ENCODE peak calls at places on chromosome 15, in seven cellular contexts. W is suprapubic skin, F is sigmoid colon, M is HepG2, I is Panc1, K is GM23338, N is K562. G is an unnamed sample.

GRCh38 chr15:43184407-43185160 is 619 bp upstream of the CCNDBP1 start:
- DNase-seq in W (no peak), K (no peak), M (no peak), F (no peak), N (no peak), I (no peak), G (no peak)

GRCh38 chr15:68781766-68782588 is 38.7 kb downstream of the ANP32A start:
- DNase-seq in M (no peak), W (peak), K (no peak), I (no peak), F (no peak), N (no peak), G (no peak)

GRCh38 chr15:89381888-89382287 is 47.3 kb upstream of the POLG start:
- DNase-seq in W (no peak), F (no peak), I (no peak), N (no peak), M (no peak), K (no peak), G (no peak)

GRCh38 chr15:34514251-34514760 is 69.1 kb downstream of the GOLGA8B start:
- DNase-seq in F (peak), W (no peak), M (no peak), N (peak), K (peak), I (no peak), G (no peak)

GRCh38 chr15:29480278-29480677 is 210.7 kb upstream of the NSMCE3 start:
- DNase-seq in M (no peak), W (no peak), F (no peak), I (no peak), K (no peak), N (no peak), G (no peak)

GRCh38 chr15:27934782-27935181 is 164.3 kb downstream of the OCA2 start:
- DNase-seq in N (no peak), F (no peak), M (no peak), W (no peak), I (no peak), K (no peak), G (no peak)

GRCh38 chr15:63015618-63016017 is 26.9 kb upstream of the TPM1 start:
- DNase-seq in I (peak), N (no peak), K (no peak), F (peak), M (no peak), W (no peak), G (no peak)

GRCh38 chr15:88139936-88140335 is 116.6 kb downstream of the NTRK3 start:
- DNase-seq in F (no peak), K (no peak), N (no peak), W (no peak), I (no peak), M (no peak), G (no peak)

GRCh38 chr15:66237513-66238235 is 15.9 kb downstream of the MEGF11 start:
- DNase-seq in F (no peak), M (no peak), N (no peak), K (no peak), I (no peak), W (no peak), G (no peak)

GRCh38 chr15:85708402-85708932 is 86.3 kb downstream of the KLHL25 start:
- DNase-seq in W (no peak), K (no peak), F (no peak), N (no peak), I (no peak), M (peak), G (no peak)

GRCh38 chr15:51198701-51199253 is 104.1 kb upstream of the TNFAIP8L3 start:
- DNase-seq in N (no peak), M (no peak), W (no peak), K (no peak), I (no peak), F (no peak), G (no peak)

GRCh38 chr15:80437492-80437891 is 33.3 kb downstream of the ARNT2 start:
- DNase-seq in K (no peak), I (no peak), N (no peak), W (no peak), M (no peak), F (no peak), G (no peak)

GRCh38 chr15:96407482-96407881 is 77.0 kb downstream of the NR2F2 start:
- DNase-seq in W (no peak), M (no peak), K (no peak), F (no peak), N (no peak), I (no peak), G (no peak)

GRCh38 chr15:38888701-38889154 is 324.1 kb upstream of the RASGRP1 start:
- DNase-seq in W (no peak), M (no peak), N (no peak), F (no peak), K (no peak), I (no peak), G (no peak)

GRCh38 chr15:26804063-26804804 is 31.4 kb upstream of the GABRB3 start:
- DNase-seq in N (no peak), K (peak), W (no peak), F (no peak), I (no peak), M (no peak), G (no peak)

GRCh38 chr15:65204236-65204930 is 6.9 kb downstream of the CILP start:
- DNase-seq in N (no peak), W (no peak), I (no peak), K (no peak), M (no peak), F (peak), G (no peak)

GRCh38 chr15:62925875-62926274 is 116.7 kb upstream of the TPM1 start:
- DNase-seq in N (no peak), W (no peak), F (no peak), K (no peak), I (no peak), M (no peak), G (no peak)

GRCh38 chr15:44009056-44009455 is 182.3 kb downstream of the WDR76 start:
- DNase-seq in W (no peak), I (no peak), F (no peak), M (no peak), N (no peak), K (no peak), G (no peak)

GRCh38 chr15:66703540-66703941 is 1.5 kb downstream of the SMAD6 start:
- DNase-seq in I (no peak), W (no peak), F (no peak), N (no peak), K (peak), M (no peak), G (no peak)

GRCh38 chr15:45091161-45091560 is 22.8 kb downstream of the DUOX2 start:
- DNase-seq in I (no peak), W (no peak), M (peak), N (no peak), F (no peak), K (no peak), G (no peak)

GRCh38 chr15:62262305-62262941 is 97.3 kb upstream of the C2CD4B start:
- DNase-seq in I (no peak), M (no peak), K (peak), W (no peak), N (no peak), F (no peak), G (no peak)

GRCh38 chr15:53512029-53512428 is 247.4 kb downstream of the WDR72 start:
- DNase-seq in K (no peak), W (no peak), I (no peak), M (peak), F (no peak), N (no peak), G (no peak)

GRCh38 chr15:67465196-67465952 is 55.6 kb upstream of the C15orf61 start:
- DNase-seq in I (no peak), F (no peak), W (no peak), K (no peak), M (no peak), N (no peak), G (no peak)

GRCh38 chr15:40358492-40359353 is 704 bp downstream of the DISP2 start:
- DNase-seq in N (peak), M (no peak), K (peak), F (no peak), W (no peak), I (no peak), G (no peak)

GRCh38 chr15:70474682-70475438 is 288.5 kb downstream of the UACA start:
- DNase-seq in W (no peak), N (no peak), I (peak), K (no peak), M (no peak), F (peak), G (no peak)

GRCh38 chr15:48550822-48551525 is 94.5 kb downstream of the FBN1 start:
- DNase-seq in M (no peak), N (peak), I (no peak), W (no peak), F (no peak), K (no peak), G (no peak)

GRCh38 chr15:48002772-48003171 is 118.0 kb upstream of the SLC24A5 start:
- DNase-seq in I (no peak), F (no peak), W (no peak), M (no peak), N (no peak), K (no peak), G (no peak)

GRCh38 chr15:97598353-97598798 is 362.1 kb upstream of the ARRDC4 start:
- DNase-seq in N (no peak), K (no peak), W (no peak), I (no peak), F (no peak), M (no peak), G (no peak)

GRCh38 chr15:58115692-58116091 is 22.5 kb upstream of the AQP9 start:
- DNase-seq in F (no peak), K (peak), M (peak), W (no peak), I (no peak), N (peak), G (no peak)

GRCh38 chr15:40471778-40472130 is 970 bp downstream of the CHST14 start:
- DNase-seq in I (no peak), W (no peak), M (peak), F (no peak), K (peak), N (no peak), G (no peak)

GRCh38 chr15:81768773-81769172 is 277.0 kb downstream of the MEX3B start:
- DNase-seq in F (no peak), W (no peak), K (no peak), I (no peak), M (no peak), N (no peak), G (no peak)
- TF ChIP-seq POLR2AphosphoS5 in F (no peak), W (no peak), K (no peak), I (no peak), M (no peak), N (no peak), G (no peak)

GRCh38 chr15:98830034-98830634 is 177.5 kb downstream of the PGPEP1L start:
- DNase-seq in I (no peak), K (no peak), F (no peak), N (no peak), M (no peak), W (no peak), G (no peak)
- H3K4me3 ChIP-seq in I (no peak), K (no peak), F (no peak), N (no peak), M (no peak), W (no peak), G (no peak)

DNA sequence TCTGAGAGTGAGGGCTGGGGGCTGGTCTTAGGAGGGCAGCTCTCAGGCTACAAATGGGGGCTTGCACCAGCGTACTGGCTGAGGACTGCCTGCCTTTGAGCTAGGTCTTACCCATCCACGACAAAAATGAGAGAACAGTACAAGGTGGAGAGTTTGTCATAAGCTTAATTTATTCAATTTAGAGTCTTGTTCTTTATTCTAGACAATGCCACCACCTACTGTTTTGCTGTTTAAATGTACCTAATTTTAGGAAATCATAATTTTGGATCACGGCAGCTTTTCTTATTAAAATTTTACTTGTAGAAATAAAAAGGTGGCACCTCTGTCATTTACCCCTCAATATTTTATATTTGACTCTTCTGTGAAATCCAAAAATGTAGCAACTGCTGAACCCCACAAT is 88.4 kb downstream of the SLCO3A1 start:
- DNase-seq in K (no peak), N (no peak), I (no peak), W (no peak), F (no peak), M (no peak), G (no peak)
- H3K27ac ChIP-seq in K (no peak), N (no peak), I (no peak), W (peak), F (no peak), M (no peak), G (no peak)

GRCh38 chr15:100759698-100760356 is 119.8 kb upstream of the ALDH1A3 start:
- DNase-seq in I (peak), K (no peak), M (peak), F (no peak), N (no peak), W (no peak), G (no peak)
- TF ChIP-seq POLR2AphosphoS5 in I (peak), K (no peak), M (no peak), F (no peak), N (no peak), W (no peak), G (no peak)

GRCh38 chr15:78291052-78291451 is 8.4 kb downstream of the SKIC8 start:
- DNase-seq in M (no peak), N (no peak), W (no peak), K (no peak), F (no peak), I (no peak), G (no peak)

GRCh38 chr15:78291698-78292097 is 7.7 kb downstream of the SKIC8 start:
- DNase-seq in W (no peak), K (no peak), N (no peak), M (no peak), F (no peak), I (no peak), G (no peak)

GRCh38 chr15:78290222-78290621 is 9.2 kb downstream of the SKIC8 start:
- DNase-seq in M (no peak), N (no peak), K (no peak), I (no peak), F (no peak), W (no peak), G (no peak)

GRCh38 chr15:78292219-78292618 is 7.2 kb downstream of the SKIC8 start:
- DNase-seq in K (no peak), M (no peak), F (no peak), I (no peak), N (no peak), W (no peak), G (no peak)
- H3K4me3 ChIP-seq in K (no peak), M (no peak), F (no peak), I (no peak), N (no peak), W (no peak), G (no peak)